ENCODE peak calls at places on chromosomes 13 and 19, in four cellular contexts. B, V, Z and M are unnamed samples.

GRCh38 chr13:38951525-38952313 is 38.9 kb downstream of the STOML3 start:
- DNase-seq in B (no peak), V (no peak), Z (no peak), M (no peak)

GRCh38 chr19:49453757-49454248 is 778 bp downstream of the ALDH16A1 start:
- DNase-seq in B (no peak), V (no peak), Z (no peak), M (no peak)

GRCh38 chr19:41309225-41310030 is 544 bp upstream of the CCDC97 start:
- DNase-seq in B (no peak), V (no peak), Z (no peak), M (no peak)

GRCh38 chr13:113835461-113836274 is 28.2 kb downstream of the GAS6 start:
- DNase-seq in B (no peak), V (peak), Z (no peak), M (peak)

GRCh38 chr19:49680473-49681351 is 3.6 kb downstream of the PRMT1 start:
- DNase-seq in B (peak), V (peak), Z (no peak), M (peak)

GRCh38 chr19:53467138-53467502 is 413 bp upstream of the ZNF813 start:
- DNase-seq in B (no peak), V (no peak), Z (no peak), M (no peak)

GRCh38 chr13:28864544-28864943 is 44.4 kb downstream of the MTUS2 start:
- DNase-seq in B (no peak), V (no peak), Z (no peak), M (no peak)

GRCh38 chr19:1131718-1132552 is 28.1 kb downstream of the GPX4 start:
- DNase-seq in B (no peak), V (peak), Z (no peak), M (peak)

GRCh38 chr19:10769533-10770491 is 51.9 kb downstream of the DNM2 start:
- DNase-seq in B (no peak), V (no peak), Z (no peak), M (no peak)

GRCh38 chr13:84417426-84417825 is 535.2 kb upstream of the SLITRK1 start:
- DNase-seq in B (no peak), V (no peak), Z (no peak), M (no peak)

GRCh38 chr13:95607363-95607762 is 37.1 kb downstream of the DZIP1 start:
- DNase-seq in B (no peak), V (peak), Z (no peak), M (peak)

GRCh38 chr13:96904232-96904631 is 90.0 kb downstream of the OXGR1 start:
- DNase-seq in B (no peak), V (no peak), Z (no peak), M (no peak)

GRCh38 chr13:39888865-39889810 is 233.7 kb downstream of the COG6 start:
- DNase-seq in B (no peak), V (no peak), Z (no peak), M (no peak)

GRCh38 chr19:44754743-44755066 is 6.2 kb downstream of the BCL3 start:
- DNase-seq in B (no peak), V (no peak), Z (no peak), M (no peak)

GRCh38 chr19:10069046-10069445 is 17.1 kb upstream of the SHFL start:
- DNase-seq in B (no peak), V (no peak), Z (no peak), M (no peak)

GRCh38 chr13:113447596-113447995 is 5.7 kb downstream of the ADPRHL1 start:
- DNase-seq in B (no peak), V (no peak), Z (no peak), M (no peak)

GRCh38 chr19:29001006-29001921 is 211.7 kb downstream of the UQCRFS1 start:
- DNase-seq in B (no peak), V (no peak), Z (no peak), M (no peak)

GRCh38 chr19:277581-278165 is 13.5 kb downstream of the PLPP2 start:
- DNase-seq in B (no peak), V (no peak), Z (no peak), M (no peak)

GRCh38 chr19:1361601-1362384 is 21.9 kb upstream of the NDUFS7 start:
- DNase-seq in B (no peak), V (peak), Z (no peak), M (peak)

GRCh38 chr13:99386911-99387788 is 80.0 kb upstream of the GPR183 start:
- DNase-seq in B (no peak), V (no peak), Z (peak), M (no peak)

GRCh38 chr19:45275370-45275971 is 24.4 kb downstream of the MARK4 start:
- DNase-seq in B (no peak), V (peak), Z (no peak), M (no peak)

GRCh38 chr13:50161052-50161451 is 145.8 kb downstream of the KCNRG start:
- DNase-seq in B (no peak), V (no peak), Z (no peak), M (no peak)

GRCh38 chr13:111508164-111508870 is 187.9 kb downstream of the TEX29 start:
- DNase-seq in B (peak), V (no peak), Z (no peak), M (no peak)

GRCh38 chr13:23797276-23797903 is 91.8 kb downstream of the MIPEP start:
- DNase-seq in B (no peak), V (no peak), Z (no peak), M (no peak)

GRCh38 chr13:97921146-97921776 is 32.2 kb upstream of the IPO5 start:
- DNase-seq in B (no peak), V (peak), Z (no peak), M (no peak)

GRCh38 chr19:46704379-46705076 is 12.4 kb downstream of the PRKD2 start:
- DNase-seq in B (peak), V (no peak), Z (no peak), M (no peak)

GRCh38 chr19:51421229-51422052 is 4.0 kb upstream of the SIGLEC10 start:
- DNase-seq in B (no peak), V (no peak), Z (no peak), M (no peak)

GRCh38 chr13:28451482-28452217 is 43.3 kb downstream of the FLT1 start:
- DNase-seq in B (no peak), V (peak), Z (no peak), M (no peak)

GRCh38 chr19:2477141-2477710 is 1.3 kb downstream of the GADD45B start:
- DNase-seq in B (no peak), V (no peak), Z (no peak), M (no peak)

GRCh38 chr13:113935081-113935511 is 38.8 kb downstream of the C13orf46 start:
- DNase-seq in B (peak), V (no peak), Z (no peak), M (no peak)

GRCh38 chr19:55340784-55341147 is 1.1 kb downstream of the KMT5C start:
- DNase-seq in B (no peak), V (no peak), Z (no peak), M (no peak)